ENCODE peak calls at places on chromosomes 6 and 20, in four cellular contexts. N is dorsolateral prefrontal cortex, F is GOT3, H is naive B cell. A is an unnamed sample.

GRCh38 chr20:25276533-25277050 is 28.7 kb downstream of the PYGB start:
- DNase-seq in N (peak; percentile 17), F (no peak), H (no peak), A (no peak)

GRCh38 chr6:93420163-93420806 is 926 bp upstream of the EPHA7 start:
- DNase-seq in N (no peak), F (no peak), H (no peak), A (no peak)

GRCh38 chr6:138909975-138910374 is 78.1 kb downstream of the REPS1 start:
- DNase-seq in N (no peak), F (no peak), H (no peak), A (no peak)

GRCh38 chr6:13302751-13303667 is 25.3 kb downstream of the TBC1D7 start:
- DNase-seq in N (peak; percentile 35), F (peak; percentile 29), H (peak; percentile 48), A (peak; percentile 96)

GRCh38 chr6:12327391-12327790 is 37.2 kb downstream of the EDN1 start:
- DNase-seq in N (no peak), F (no peak), H (no peak), A (no peak)

GRCh38 chr20:46694484-46694883 is 5.2 kb upstream of the TP53RK start:
- DNase-seq in N (no peak), F (no peak), H (no peak), A (no peak)

GRCh38 chr6:150966786-150967185 is 101.3 kb downstream of the MTHFD1L start:
- DNase-seq in N (no peak), F (no peak), H (no peak), A (no peak)

GRCh38 chr6:40960784-40961430 is 78.1 kb downstream of the UNC5CL start:
- DNase-seq in N (no peak), F (no peak), H (no peak), A (no peak)

GRCh38 chr6:1624071-1624847 is 14.5 kb downstream of the FOXC1 start:
- DNase-seq in N (no peak), F (no peak), H (no peak), A (no peak)

GRCh38 chr6:29953706-29954105 is 11.4 kb downstream of the HLA-A start:
- DNase-seq in N (no peak), F (no peak), H (no peak), A (no peak)

GRCh38 chr6:85460951-85461805 is 11.3 kb downstream of the NT5E start:
- DNase-seq in N (no peak), F (no peak), H (peak; percentile 20), A (peak; percentile 36)

GRCh38 chr20:19952392-19952791 is 64.8 kb upstream of the NAA20 start:
- DNase-seq in N (no peak), F (no peak), H (no peak), A (no peak)

GRCh38 chr6:133184798-133185380 is 56.3 kb upstream of the EYA4 start:
- DNase-seq in N (no peak), F (no peak), H (no peak), A (no peak)

GRCh38 chr6:165616116-165616515 is 46.9 kb downstream of the PDE10A start:
- DNase-seq in N (no peak), F (no peak), H (no peak), A (no peak)

GRCh38 chr6:87907521-87907920 is 140.1 kb upstream of the SPACA1 start:
- DNase-seq in N (no peak), F (no peak), H (no peak), A (no peak)

GRCh38 chr20:44805991-44806729 is 4.2 kb downstream of the RIMS4 start:
- DNase-seq in N (peak; percentile 41), F (no peak), H (no peak), A (no peak)

GRCh38 chr20:1632228-1632577 is 12.4 kb upstream of the SIRPB1 start:
- DNase-seq in N (no peak), F (no peak), H (no peak), A (no peak)

GRCh38 chr20:33917813-33918525 is 75.7 kb upstream of the RALY start:
- DNase-seq in N (no peak), F (no peak), H (no peak), A (no peak)

GRCh38 chr20:48720256-48721020 is 107.4 kb downstream of the PREX1 start:
- DNase-seq in N (no peak), F (no peak), H (no peak), A (no peak)

GRCh38 chr6:40782355-40782754 is 195.2 kb upstream of the LRFN2 start:
- DNase-seq in N (no peak), F (no peak), H (no peak), A (no peak)

GRCh38 chr20:20549699-20550098 is 162.7 kb downstream of the RALGAPA2 start:
- DNase-seq in N (no peak), F (no peak), H (no peak), A (no peak)

GRCh38 chr6:3385660-3386151 is 71.1 kb downstream of the SLC22A23 start:
- DNase-seq in N (peak; percentile 68), F (no peak), H (no peak), A (no peak)

GRCh38 chr6:110404602-110405001 is 10.8 kb downstream of the DDO start:
- DNase-seq in N (no peak), F (no peak), H (no peak), A (no peak)

A was measured in SIG-M5.